ENCODE peak calls at places on chromosomes 2 and 18, in four cellular contexts. Y is H1, D is SK-N-SH, I is HepG2. P is an unnamed sample.

GRCh38 chr2:113052767-113053166 is at the start of gene IL36B:
- DNase-seq in I (no peak), D (no peak), Y (no peak), P (no peak)

GRCh38 chr2:152573168-152573567 is 144.1 kb downstream of the PRPF40A start:
- DNase-seq in Y (no peak), D (peak), I (no peak), P (peak)

GRCh38 chr2:201854221-201854801 is 48.0 kb downstream of the CDK15 start:
- DNase-seq in D (no peak), Y (no peak), I (no peak), P (no peak)

GRCh38 chr18:56240405-56240804 is 398.0 kb downstream of the TXNL1 start:
- DNase-seq in I (no peak), D (no peak), Y (no peak), P (no peak)

GRCh38 chr18:28158083-28158581 is 18.8 kb downstream of the CDH2 start:
- DNase-seq in I (no peak), Y (no peak), D (peak), P (no peak)

GRCh38 chr2:50746526-50746925 is 285.4 kb downstream of the NRXN1 start:
- DNase-seq in D (peak), Y (no peak), I (peak), P (no peak)

GRCh38 chr2:16330571-16331351 is 334.9 kb downstream of the CYRIA start:
- DNase-seq in D (no peak), I (peak), Y (no peak), P (no peak)

GRCh38 chr2:170013802-170014551 is 164.0 kb upstream of the MYO3B start:
- DNase-seq in I (no peak), D (peak), Y (no peak), P (no peak)

GRCh38 chr2:105888625-105889024 is 143.9 kb downstream of the NCK2 start:
- DNase-seq in Y (no peak), D (no peak), I (peak), P (no peak)

GRCh38 chr18:49335677-49336076 is 124.8 kb downstream of the DYM start:
- DNase-seq in Y (no peak), I (peak), D (no peak), P (no peak)

GRCh38 chr2:206700141-206700540 is 18.1 kb downstream of the DYTN start:
- DNase-seq in I (no peak), D (no peak), Y (no peak), P (no peak)

GRCh38 chr2:237097911-237098702 is 12.4 kb downstream of the COPS8 start:
- DNase-seq in Y (no peak), I (no peak), D (no peak), P (no peak)

GRCh38 chr2:7450188-7451156 is 533.3 kb downstream of the RNF144A start:
- DNase-seq in I (no peak), D (no peak), Y (no peak), P (no peak)

GRCh38 chr2:240876475-240877251 is 8.0 kb downstream of the AGXT start:
- DNase-seq in Y (no peak), D (peak), I (peak), P (no peak)

GRCh38 chr2:215577356-215577755 is 141.5 kb upstream of the FN1 start:
- DNase-seq in I (no peak), Y (no peak), D (no peak), P (no peak)

GRCh38 chr18:63956755-63957154 is 7.7 kb downstream of the HMSD start:
- DNase-seq in Y (no peak), D (no peak), I (no peak), P (no peak)

GRCh38 chr2:106609780-106610179 is 122.6 kb downstream of the CD8B2 start:
- DNase-seq in Y (no peak), D (no peak), I (no peak), P (no peak)

GRCh38 chr2:173766537-173767289 is 198.5 kb downstream of the SP3 start:
- DNase-seq in Y (no peak), I (no peak), D (no peak), P (no peak)

GRCh38 chr2:53075760-53076159 is 691.8 kb upstream of the CHAC2 start:
- DNase-seq in Y (no peak), D (no peak), I (no peak), P (no peak)

GRCh38 chr2:19574788-19575260 is 216.4 kb upstream of the OSR1 start:
- DNase-seq in Y (no peak), I (no peak), D (no peak), P (no peak)

GRCh38 chr2:132421198-132421780 is 4.7 kb downstream of the GPR39 start:
- DNase-seq in I (no peak), Y (no peak), D (no peak), P (no peak)

GRCh38 chr18:42413870-42414269 is 458.8 kb downstream of the PIK3C3 start:
- DNase-seq in Y (no peak), D (no peak), I (no peak), P (no peak)

GRCh38 chr2:190819835-190820234 is 60.8 kb upstream of the GLS start:
- DNase-seq in Y (no peak), I (no peak), D (peak), P (no peak)

GRCh38 chr2:15912203-15912602 is 28.1 kb upstream of the MYCN start:
- DNase-seq in Y (no peak), D (no peak), I (no peak), P (no peak)

GRCh38 chr18:8607776-8608682 is 1.2 kb upstream of the RAB12 start:
- DNase-seq in I (peak), D (no peak), Y (no peak), P (peak)

GRCh38 chr18:12741351-12741750 is 38.5 kb downstream of the PSMG2 start:
- DNase-seq in D (peak), Y (no peak), I (peak), P (no peak)

GRCh38 chr2:199414465-199414864 is 43.3 kb downstream of the SATB2 start:
- DNase-seq in I (no peak), Y (no peak), D (no peak), P (no peak)

GRCh38 chr2:45554073-45554742 is 56.9 kb downstream of the SRBD1 start:
- DNase-seq in I (no peak), D (no peak), Y (no peak), P (no peak)

GRCh38 chr2:207467716-207468347 is 61.9 kb upstream of the CREB1 start:
- DNase-seq in I (no peak), D (no peak), Y (no peak), P (peak)

GRCh38 chr2:221517362-221518121 is 54.6 kb downstream of the EPHA4 start:
- DNase-seq in Y (no peak), D (no peak), I (no peak), P (peak)

GRCh38 chr2:204511021-204511420 is 34.3 kb upstream of the PARD3B start:
- DNase-seq in Y (no peak), I (no peak), D (no peak), P (no peak)

GRCh38 chr18:44733069-44733753 is 52.5 kb downstream of the SETBP1 start:
- DNase-seq in D (no peak), I (no peak), Y (no peak), P (no peak)

GRCh38 chr18:36527025-36527424 is 229.5 kb downstream of the FHOD3 start:
- DNase-seq in D (no peak), Y (no peak), I (no peak), P (no peak)

GRCh38 chr2:175373001-175373727 is 191.7 kb upstream of the ATP5MC3 start:
- DNase-seq in I (peak), Y (no peak), D (no peak), P (no peak)

GRCh38 chr2:25301453-25302352 is 40.0 kb downstream of the DNMT3A start:
- DNase-seq in I (no peak), D (no peak), Y (no peak), P (peak)

GRCh38 chr2:58680938-58681337 is 439.8 kb upstream of the FANCL start:
- DNase-seq in D (no peak), Y (no peak), I (no peak), P (no peak)

GRCh38 chr2:145015561-145015960 is 495.6 kb upstream of the ZEB2 start:
- DNase-seq in I (no peak), Y (no peak), D (no peak), P (no peak)

GRCh38 chr2:108987111-108987510 is 1.9 kb downstream of the EDAR start:
- DNase-seq in Y (no peak), D (no peak), I (no peak), P (no peak)

GRCh38 chr2:108988076-108988795 is 784 bp downstream of the EDAR start:
- DNase-seq in D (no peak), I (no peak), Y (no peak), P (no peak)

GRCh38 chr2:108994250-108994649 is 5.2 kb upstream of the EDAR start:
- DNase-seq in I (no peak), Y (no peak), D (no peak), P (no peak)

GRCh38 chr2:108993095-108993937 is 4.3 kb upstream of the EDAR start:
- DNase-seq in Y (no peak), D (no peak), I (peak), P (no peak)

DNA sequence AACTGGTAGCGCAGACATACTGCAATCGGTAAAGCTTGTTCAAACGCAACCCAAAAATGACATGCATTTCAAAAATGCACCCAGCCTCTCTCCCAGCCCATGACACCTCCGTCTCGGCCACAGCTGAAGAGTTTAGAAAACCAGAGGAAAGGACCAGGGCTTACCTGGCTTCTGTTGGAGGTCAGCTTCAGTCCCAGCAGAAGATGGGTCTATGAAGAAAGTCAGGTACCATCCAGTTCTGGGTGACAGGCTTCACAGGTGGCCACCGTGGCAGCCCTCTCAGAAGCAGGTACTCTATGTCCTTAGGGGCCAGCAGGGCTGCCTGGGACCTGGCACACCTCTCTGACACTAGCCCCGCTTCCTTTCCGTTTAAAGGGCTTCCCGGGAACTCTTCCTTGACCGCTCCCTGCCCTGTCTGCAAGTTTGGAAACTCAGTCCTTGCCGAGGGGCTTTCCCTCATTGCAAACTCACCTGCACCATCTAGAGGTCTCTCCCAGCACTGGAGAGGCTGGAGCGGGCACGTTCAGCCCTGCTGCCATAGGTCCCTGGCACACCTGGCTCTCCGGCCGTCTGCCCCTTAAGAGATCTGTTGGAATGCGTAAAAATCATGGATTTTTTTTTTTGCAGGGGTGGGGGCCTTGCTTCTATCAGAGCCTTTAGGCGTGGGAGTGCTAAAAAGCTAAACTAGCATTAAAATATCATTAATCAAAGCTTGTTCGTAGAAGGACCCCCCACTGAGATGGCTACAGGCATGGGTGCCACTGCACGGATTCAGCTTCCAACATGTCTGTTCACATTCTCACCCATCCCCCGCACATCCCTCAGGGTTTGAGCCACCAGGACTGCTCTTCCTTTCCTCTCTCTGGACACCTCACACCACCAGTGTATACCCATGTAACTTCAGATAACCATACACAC is at the start of gene EDAR:
- DNase-seq in I (peak), D (peak), Y (peak), P (no peak)
- TF ChIP-seq TCF12 in I (no peak), D (no peak), Y (no peak), P (no peak)

GRCh38 chr2:26618611-26619010 is 22.6 kb downstream of the CIB4 start:
- DNase-seq in Y (no peak), I (no peak), D (peak), P (no peak)

GRCh38 chr2:26617259-26618083 is 23.7 kb downstream of the CIB4 start:
- DNase-seq in Y (no peak), I (no peak), D (no peak), P (no peak)

GRCh38 chr2:26619096-26619495 is 22.1 kb downstream of the CIB4 start:
- DNase-seq in I (no peak), D (peak), Y (no peak), P (no peak)

GRCh38 chr2:26621469-26622199 is 19.5 kb downstream of the CIB4 start:
- DNase-seq in Y (no peak), D (peak), I (no peak), P (no peak)

GRCh38 chr2:26619649-26620605 is 21.2 kb downstream of the CIB4 start:
- DNase-seq in I (no peak), Y (no peak), D (peak), P (no peak)
- TF ChIP-seq TCF12 in I (no peak), Y (no peak), D (no peak), P (no peak)

GRCh38 chr2:223474893-223475292 is 127.3 kb downstream of the SCG2 start:
- DNase-seq in Y (no peak), I (no peak), D (no peak), P (no peak)
- TF ChIP-seq TCF12 in Y (no peak), I (no peak), D (peak), P (no peak)

GRCh38 chr2:10614940-10615339 is 74.8 kb downstream of the NOL10 start:
- DNase-seq in D (no peak), Y (no peak), I (no peak), P (no peak)
- TF ChIP-seq TCF12 in D (no peak), Y (no peak), I (no peak), P (no peak)

GRCh38 chr2:11748018-11748860 is 1.8 kb downstream of the LPIN1 start:
- DNase-seq in D (peak), I (no peak), Y (no peak), P (no peak)

GRCh38 chr2:11750422-11750821 is 4.0 kb downstream of the LPIN1 start:
- DNase-seq in Y (no peak), D (no peak), I (no peak), P (peak)

GRCh38 chr2:11750917-11751316 is 4.5 kb downstream of the LPIN1 start:
- DNase-seq in D (no peak), I (no peak), Y (no peak), P (no peak)

GRCh38 chr2:11748861-11749645 is 2.6 kb downstream of the LPIN1 start:
- DNase-seq in Y (no peak), I (no peak), D (no peak), P (no peak)

GRCh38 chr2:11749646-11750349 is 3.4 kb downstream of the LPIN1 start:
- DNase-seq in Y (no peak), D (peak), I (no peak), P (peak)
- TF ChIP-seq TCF12 in Y (no peak), D (no peak), I (no peak), P (peak)

DNA sequence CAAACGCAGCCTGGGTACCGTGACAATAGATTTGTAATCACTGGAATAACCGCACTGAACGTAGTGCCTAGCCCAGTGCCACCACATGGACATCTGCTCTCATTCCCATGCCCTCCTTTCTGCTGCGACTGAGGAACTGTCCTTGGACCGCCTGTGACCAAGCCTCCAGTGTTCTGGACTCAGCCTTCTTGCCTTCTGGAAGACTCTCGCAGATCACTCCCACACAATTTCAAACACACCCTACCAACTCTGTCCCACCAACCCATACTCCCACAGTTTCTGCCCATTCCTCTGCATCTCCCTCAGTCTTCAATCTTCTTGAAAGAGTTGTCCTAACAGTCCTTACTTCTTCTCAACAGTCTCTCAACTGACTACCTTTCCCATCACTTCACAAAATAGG is 2.1 kb downstream of the RNF149 start:
- DNase-seq in I (no peak), Y (no peak), D (no peak), P (no peak)
- TF ChIP-seq TCF12 in I (no peak), Y (no peak), D (no peak), P (no peak)

GRCh38 chr2:238865744-238866355 is 18.0 kb downstream of the TWIST2 start:
- DNase-seq in Y (no peak), I (no peak), D (no peak), P (no peak)

GRCh38 chr2:238863231-238863630 is 15.3 kb downstream of the TWIST2 start:
- DNase-seq in D (no peak), I (no peak), Y (no peak), P (no peak)

GRCh38 chr2:238865015-238865719 is 17.3 kb downstream of the TWIST2 start:
- DNase-seq in D (no peak), Y (no peak), I (no peak), P (no peak)

GRCh38 chr2:238863749-238864206 is 15.9 kb downstream of the TWIST2 start:
- DNase-seq in I (no peak), D (no peak), Y (no peak), P (no peak)

GRCh38 chr2:238864207-238865014 is 16.5 kb downstream of the TWIST2 start:
- DNase-seq in Y (peak), I (peak), D (no peak), P (no peak)
- TF ChIP-seq TCF12 in Y (no peak), I (no peak), D (peak), P (no peak)

GRCh38 chr2:160409480-160409879 is 84.1 kb downstream of the RBMS1 start:
- DNase-seq in I (no peak), D (no peak), Y (no peak), P (no peak)

GRCh38 chr2:160408205-160408561 is 85.4 kb downstream of the RBMS1 start:
- DNase-seq in D (no peak), I (no peak), Y (no peak), P (no peak)

GRCh38 chr2:160408575-160409291 is 84.9 kb downstream of the RBMS1 start:
- DNase-seq in I (no peak), Y (no peak), D (peak), P (no peak)

GRCh38 chr2:160406591-160407392 is 86.8 kb downstream of the RBMS1 start:
- DNase-seq in D (peak), Y (no peak), I (peak), P (no peak)

GRCh38 chr2:160407393-160408204 is 86.0 kb downstream of the RBMS1 start:
- DNase-seq in I (peak), D (peak), Y (no peak), P (no peak)
- TF ChIP-seq TCF12 in I (no peak), D (no peak), Y (no peak), P (no peak)

GRCh38 chr2:227378371-227378782 is 729 bp downstream of the TM4SF20 start:
- DNase-seq in Y (no peak), I (no peak), D (no peak), P (no peak)
- TF ChIP-seq TCF12 in Y (no peak), I (no peak), D (no peak), P (no peak)

GRCh38 chr2:51795248-51795888 is 763.4 kb upstream of the NRXN1 start:
- DNase-seq in I (peak), Y (peak), D (peak), P (no peak)
- TF ChIP-seq TCF12 in I (no peak), Y (no peak), D (no peak), P (no peak)

P was measured in GM12878.